ENCODE peak calls at places on chromosomes 5 and 9, in seven cellular contexts. Z is MCF 10A, B is fibroblast of lung, J is cortex of kidney, Y is iPS-NIHi11, H is GM04503, N is cardiac muscle cell. O is an unnamed sample.
A peak's percentile ranks its signal among the peaks of the same experiment; 100 is the strongest.

GRCh38 chr5:146311278-146311677 is 27.4 kb upstream of the POU4F3 start:
- DNase-seq in J (no peak), H (no peak), B (no peak), Y (no peak), N (no peak), Z (no peak), O (no peak)

GRCh38 chr5:51387854-51388320 is 4.6 kb downstream of the ISL1 start:
- DNase-seq in B (no peak), H (no peak), Z (no peak), N (no peak), J (no peak), Y (no peak), O (no peak)

GRCh38 chr9:117224676-117225075 is 190.2 kb downstream of the ASTN2 start:
- DNase-seq in N (no peak), B (no peak), J (no peak), H (no peak), Z (peak; percentile 37), Y (no peak), O (no peak)

GRCh38 chr5:156481741-156482140 is 154.8 kb downstream of the SGCD start:
- DNase-seq in Y (no peak), B (no peak), J (no peak), Z (no peak), N (no peak), H (no peak), O (no peak)

GRCh38 chr9:29289365-29289764 is 1716.1 kb upstream of the C9orf72 start:
- DNase-seq in Y (no peak), H (no peak), Z (no peak), N (no peak), B (no peak), J (no peak), O (no peak)

GRCh38 chr5:32506809-32507208 is 62.3 kb upstream of the ZFR start:
- DNase-seq in Y (no peak), J (no peak), Z (peak; percentile 89), H (peak; percentile 83), B (peak; percentile 71), N (peak; percentile 63), O (no peak)

GRCh38 chr5:75021800-75022199 is 30.6 kb downstream of the GCNT4 start:
- DNase-seq in H (no peak), J (no peak), Z (no peak), N (no peak), Y (no peak), B (no peak), O (no peak)

GRCh38 chr9:121744002-121744686 is 92.7 kb downstream of the DAB2IP start:
- DNase-seq in B (peak; percentile 49), Z (peak; percentile 40), Y (peak; percentile 68), H (no peak), N (peak; percentile 35), J (no peak), O (no peak)

GRCh38 chr5:69024241-69024651 is 69.6 kb upstream of the SLC30A5 start:
- DNase-seq in N (peak; percentile 77), H (no peak), Z (peak; percentile 74), J (no peak), B (peak; percentile 61), Y (peak; percentile 70), O (peak; percentile 26)

GRCh38 chr5:96943829-96944228 is 7.9 kb downstream of the LNPEP start:
- DNase-seq in Z (no peak), H (no peak), N (no peak), Y (no peak), B (no peak), J (no peak), O (no peak)

GRCh38 chr5:180313677-180314076 is 21.8 kb upstream of the MAPK9 start:
- DNase-seq in Y (peak; percentile 38), Z (peak; percentile 82), J (no peak), N (no peak), H (no peak), B (peak; percentile 50), O (no peak)

GRCh38 chr9:134804871-134805270 is 75.7 kb upstream of the FCN2 start:
- DNase-seq in Y (no peak), H (no peak), J (no peak), B (no peak), N (no peak), Z (no peak), O (no peak)

GRCh38 chr5:14806452-14806851 is 65.1 kb downstream of the ANKH start:
- DNase-seq in Y (no peak), Z (no peak), H (peak; percentile 85), J (no peak), N (peak; percentile 57), B (peak; percentile 95), O (no peak)

GRCh38 chr5:36300927-36301540 is 668 bp downstream of the RANBP3L start:
- DNase-seq in Y (no peak), N (no peak), B (no peak), Z (no peak), J (no peak), H (no peak), O (no peak)

GRCh38 chr5:114839360-114839759 is 330.3 kb downstream of the TRIM36 start:
- DNase-seq in J (no peak), Y (no peak), B (no peak), Z (no peak), N (no peak), H (no peak), O (no peak)

GRCh38 chr5:140587495-140587894 is 22.9 kb downstream of the SLC35A4 start:
- DNase-seq in Y (no peak), N (no peak), H (no peak), Z (no peak), B (no peak), J (no peak), O (no peak)

GRCh38 chr9:94920439-94920951 is 194.0 kb downstream of the AOPEP start:
- DNase-seq in Z (no peak), B (peak; percentile 72), J (no peak), H (peak; percentile 93), N (peak; percentile 79), Y (no peak), O (no peak)

GRCh38 chr5:115418788-115419187 is 122.3 kb upstream of the CCDC112 start:
- DNase-seq in B (no peak), H (no peak), J (no peak), N (no peak), Y (no peak), Z (peak; percentile 45), O (no peak)

GRCh38 chr9:114587345-114588149 is at the start of gene ATP6V1G1:
- DNase-seq in Z (peak; percentile 99), J (peak; percentile 79), B (peak; percentile 99), N (peak; percentile 100), H (peak; percentile 95), Y (peak; percentile 96), O (peak; percentile 98)

GRCh38 chr5:143101740-143102386 is 301.6 kb downstream of the NR3C1 start:
- DNase-seq in N (peak; percentile 14), J (no peak), H (no peak), Z (no peak), Y (no peak), B (no peak), O (no peak)

GRCh38 chr5:66881475-66882161 is 285.4 kb downstream of the MAST4 start:
- DNase-seq in J (no peak), H (no peak), B (peak; percentile 69), N (peak; percentile 48), Y (no peak), Z (peak; percentile 87), O (no peak)

GRCh38 chr5:59039296-59040006 is 456.6 kb downstream of the RAB3C start:
- DNase-seq in N (peak; percentile 92), B (peak; percentile 77), H (no peak), Y (peak; percentile 64), Z (peak; percentile 89), J (no peak), O (peak; percentile 39)

GRCh38 chr5:128213340-128213739 is 129.8 kb downstream of the SLC12A2 start:
- DNase-seq in Z (peak; percentile 78), B (peak; percentile 82), Y (peak; percentile 67), J (no peak), H (no peak), N (peak; percentile 86), O (peak; percentile 62)

GRCh38 chr9:3903273-3903672 is 377.5 kb upstream of the RFX3 start:
- DNase-seq in Z (no peak), Y (peak; percentile 28), N (no peak), H (no peak), B (no peak), J (no peak), O (no peak)

GRCh38 chr5:139140631-139141071 is 57.5 kb downstream of the SIL1 start:
- DNase-seq in N (no peak), H (peak; percentile 75), B (peak; percentile 33), J (no peak), Z (no peak), Y (no peak), O (no peak)

GRCh38 chr9:116196806-116197205 is 43.2 kb downstream of the PAPPA start:
- DNase-seq in H (no peak), N (no peak), Z (no peak), J (no peak), B (no peak), Y (no peak), O (no peak)

GRCh38 chr9:137828527-137829259 is 48.9 kb upstream of the CACNA1B start:
- DNase-seq in B (peak; percentile 8), J (no peak), Z (peak; percentile 13), N (peak; percentile 27), Y (peak; percentile 92), H (no peak), O (peak; percentile 32)

GRCh38 chr9:137128158-137129088 is 10.5 kb upstream of the GRIN1 start:
- DNase-seq in B (no peak), J (no peak), H (no peak), Z (peak; percentile 18), N (no peak), Y (peak; percentile 3), O (no peak)

GRCh38 chr5:129103397-129103796 is 8.8 kb downstream of the ISOC1 start:
- DNase-seq in Z (no peak), H (no peak), Y (no peak), N (no peak), B (no peak), J (no peak), O (no peak)